ENCODE peak calls at places on chromosomes 7 and 10, in eight cellular contexts. T, I, O, W, J, L, S and M are unnamed samples.

GRCh38 chr10:62390497-62391176 is 16.5 kb downstream of the ZNF365 start:
- DNase-seq in T (no peak), I (no peak), O (no peak), W (no peak), J (no peak), L (peak; percentile 68), S (no peak), M (no peak)

GRCh38 chr7:106968160-106968559 is 76.3 kb upstream of the PRKAR2B start:
- DNase-seq in T (no peak), I (no peak), O (no peak), W (no peak), J (no peak), L (no peak), S (no peak), M (no peak)

GRCh38 chr7:14115706-14116105 is 126.2 kb upstream of the ETV1 start:
- DNase-seq in T (no peak), I (no peak), O (no peak), W (no peak), J (no peak), L (peak; percentile 16), S (no peak), M (no peak)

GRCh38 chr7:37065779-37066271 is 341.5 kb upstream of the AOAH start:
- DNase-seq in T (no peak), I (peak; percentile 79), O (no peak), W (no peak), J (no peak), L (peak; percentile 57), S (no peak), M (no peak)

GRCh38 chr10:33336606-33337334 is 2.3 kb upstream of the NRP1 start:
- DNase-seq in T (peak; percentile 80), I (peak; percentile 60), O (no peak), W (no peak), J (peak; percentile 51), L (no peak), S (peak; percentile 30), M (no peak)

GRCh38 chr10:1119501-1119900 is 63.3 kb downstream of the WDR37 start:
- DNase-seq in T (no peak), I (no peak), O (no peak), W (no peak), J (no peak), L (no peak), S (no peak), M (no peak)

GRCh38 chr7:16465469-16466086 is at the start of gene SOSTDC1:
- DNase-seq in T (no peak), I (peak; percentile 8), O (no peak), W (no peak), J (no peak), L (peak; percentile 45), S (no peak), M (no peak)

GRCh38 chr10:118663176-118663575 is 67.7 kb upstream of the PRLHR start:
- DNase-seq in T (no peak), I (no peak), O (no peak), W (no peak), J (no peak), L (no peak), S (no peak), M (no peak)

GRCh38 chr7:130095812-130096211 is 25.5 kb downstream of the KLHDC10 start:
- DNase-seq in T (no peak), I (peak; percentile 77), O (no peak), W (no peak), J (no peak), L (peak; percentile 53), S (no peak), M (no peak)

GRCh38 chr10:94314913-94315545 is 47.7 kb downstream of the NOC3L start:
- DNase-seq in T (no peak), I (peak; percentile 66), O (no peak), W (no peak), J (no peak), L (no peak), S (no peak), M (no peak)

GRCh38 chr7:157471259-157472125 is 134.7 kb downstream of the DNAJB6 start:
- DNase-seq in T (peak; percentile 68), I (no peak), O (no peak), W (no peak), J (no peak), L (no peak), S (no peak), M (no peak)

GRCh38 chr7:49714182-49714581 is 59.3 kb upstream of the VWC2 start:
- DNase-seq in T (no peak), I (no peak), O (no peak), W (no peak), J (no peak), L (no peak), S (no peak), M (no peak)

GRCh38 chr7:22697897-22698645 is 28.9 kb upstream of the IL6 start:
- DNase-seq in T (no peak), I (no peak), O (no peak), W (no peak), J (no peak), L (no peak), S (no peak), M (no peak)

GRCh38 chr10:86233131-86233530 is 133.5 kb downstream of the GRID1 start:
- DNase-seq in T (no peak), I (no peak), O (no peak), W (no peak), J (no peak), L (no peak), S (no peak), M (no peak)

GRCh38 chr10:75432176-75432575 is 752 bp downstream of the LRMDA start:
- DNase-seq in T (no peak), I (no peak), O (no peak), W (no peak), J (no peak), L (no peak), S (no peak), M (no peak)

GRCh38 chr10:50279489-50279888 is 28.2 kb upstream of the ASAH2 start:
- DNase-seq in T (no peak), I (no peak), O (peak; percentile 50), W (no peak), J (no peak), L (peak; percentile 51), S (peak; percentile 41), M (no peak)

GRCh38 chr10:27912241-27912640 is 86.6 kb downstream of the ODAD2 start:
- DNase-seq in T (no peak), I (no peak), O (no peak), W (no peak), J (no peak), L (no peak), S (no peak), M (no peak)

GRCh38 chr10:100008142-100008522 is 1.6 kb downstream of the DNMBP start:
- DNase-seq in T (no peak), I (peak; percentile 77), O (no peak), W (no peak), J (no peak), L (no peak), S (no peak), M (no peak)

GRCh38 chr10:100009793-100010676 is at the start of gene DNMBP:
- DNase-seq in T (peak; percentile 97), I (peak; percentile 75), O (no peak), W (peak; percentile 65), J (peak; percentile 91), L (peak; percentile 50), S (peak; percentile 95), M (peak; percentile 86)

GRCh38 chr10:100008708-100009282 is 952 bp downstream of the DNMBP start:
- DNase-seq in T (no peak), I (peak; percentile 50), O (no peak), W (no peak), J (no peak), L (peak; percentile 57), S (peak; percentile 37), M (no peak)

GRCh38 chr10:100007239-100008141 is 2.3 kb downstream of the DNMBP start:
- DNase-seq in T (no peak), I (peak; percentile 39), O (no peak), W (no peak), J (no peak), L (no peak), S (no peak), M (no peak)

DNA sequence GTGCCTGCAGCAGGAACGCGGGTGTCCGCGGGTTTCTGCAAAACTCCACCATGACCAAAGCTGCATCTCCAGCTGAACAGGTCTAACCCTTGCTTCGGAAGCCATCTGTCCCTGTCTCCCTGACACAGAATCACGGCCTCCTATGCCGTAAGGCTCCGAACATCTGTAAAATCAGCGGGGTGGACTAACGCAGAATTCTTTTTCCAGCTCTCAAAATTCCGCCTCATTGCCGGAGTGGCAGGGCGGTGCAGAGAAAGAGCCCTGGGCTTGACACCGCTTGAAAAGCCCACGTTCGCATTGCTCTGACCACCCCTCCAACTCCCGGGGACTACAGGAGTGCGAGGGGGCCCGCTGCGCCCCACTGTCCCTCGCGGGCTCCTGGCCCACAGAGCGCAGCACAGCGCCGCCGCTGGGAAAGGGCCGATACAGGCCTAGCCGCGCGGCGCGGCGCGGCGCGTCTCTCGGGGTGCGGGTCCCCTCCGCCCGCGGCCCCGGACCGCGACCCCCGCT is 409 bp downstream of the DNMBP start:
- DNase-seq in T (peak; percentile 95), I (peak; percentile 40), O (no peak), W (no peak), J (peak; percentile 64), L (no peak), S (peak; percentile 55), M (no peak)
- TF ChIP-seq CTCF in T (no peak), I (peak; percentile 34), O (peak; percentile 21), W (no peak), J (no peak), L (peak; percentile 75), S (no peak), M (no peak)

DNA sequence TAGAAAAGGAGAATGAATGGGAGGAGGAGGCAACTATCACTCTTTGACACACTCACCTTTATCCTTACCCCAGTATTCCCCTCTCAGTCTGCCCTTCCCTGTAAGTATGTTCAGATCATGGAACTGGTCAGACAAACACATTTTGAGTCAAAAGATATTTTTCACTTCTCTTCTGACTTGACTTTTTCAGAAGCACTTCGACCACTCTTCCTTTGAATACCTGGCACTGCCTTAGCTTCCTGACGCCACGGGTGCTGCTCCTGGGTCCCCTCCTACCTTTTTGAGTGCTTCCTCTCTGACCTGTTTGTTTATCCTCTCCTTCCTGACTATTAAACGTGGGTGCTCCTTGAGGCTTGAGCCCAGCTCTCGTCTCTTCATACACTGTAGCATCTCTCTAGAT is 19.8 kb upstream of the C10orf67 start:
- DNase-seq in T (no peak), I (no peak), O (no peak), W (no peak), J (no peak), L (no peak), S (no peak), M (no peak)
- TF ChIP-seq CTCF in T (no peak), I (no peak), O (no peak), W (no peak), J (no peak), L (no peak), S (no peak), M (no peak)

DNA sequence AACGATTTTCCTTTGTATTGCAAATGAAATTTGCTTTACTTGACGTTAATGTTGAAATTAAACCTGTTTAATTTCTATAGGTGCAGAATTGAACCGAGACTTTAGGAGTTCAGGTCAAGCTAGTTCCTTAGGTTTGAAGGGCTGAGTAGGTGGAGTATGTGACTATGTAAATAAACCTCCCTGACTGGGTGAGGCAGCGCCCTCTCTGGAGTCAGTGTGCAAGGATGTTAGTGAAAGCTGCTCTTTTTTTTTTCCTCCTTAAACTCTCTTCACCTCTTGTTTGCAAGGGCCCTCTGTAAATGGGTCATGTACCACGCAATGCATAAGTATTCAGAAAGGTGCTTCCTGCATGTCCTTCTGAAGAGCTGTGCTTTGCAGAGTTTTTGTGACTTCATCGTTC is 33.8 kb downstream of the GALNT17 start:
- DNase-seq in T (no peak), I (no peak), O (no peak), W (no peak), J (no peak), L (no peak), S (no peak), M (no peak)
- TF ChIP-seq CTCF in T (no peak), I (no peak), O (no peak), W (no peak), J (no peak), L (no peak), S (no peak), M (no peak)

GRCh38 chr10:23981520-23982309 is 227.2 kb upstream of the KIAA1217 start:
- DNase-seq in T (no peak), I (no peak), O (no peak), W (no peak), J (no peak), L (peak; percentile 22), S (no peak), M (no peak)
- TF ChIP-seq CTCF in T (no peak), I (no peak), O (no peak), W (no peak), J (no peak), L (no peak), S (no peak), M (no peak)